ENCODE peak calls at places on chromosomes 5 and 9, in four cellular contexts. J is uterus, B is endothelial cell of umbilical vein, M is iPS DF 6.9. O is an unnamed sample. For H3K4me1, the result is how much of the 10 kb centered on the place peaks cover.

GRCh38 chr5:34014614-34015013 is 6.8 kb upstream of the AMACR start:
- DNase-seq in B (no peak), J (no peak), M (no peak), O (no peak)

GRCh38 chr9:134635431-134636141 is 6.0 kb upstream of the COL5A1 start:
- DNase-seq in M (no peak), B (no peak), J (peak), O (no peak)

GRCh38 chr5:150057052-150057451 is 29.3 kb downstream of the CSF1R start:
- DNase-seq in M (no peak), J (no peak), B (no peak), O (no peak)

GRCh38 chr9:34484678-34485077 is 26.1 kb downstream of the DNAI1 start:
- DNase-seq in J (no peak), B (no peak), M (no peak), O (no peak)

GRCh38 chr5:150780180-150780692 is 1.7 kb downstream of the SMIM3 start:
- DNase-seq in J (peak), M (no peak), B (no peak), O (peak)

GRCh38 chr9:97786341-97786740 is 66.7 kb upstream of the FOXE1 start:
- DNase-seq in B (no peak), J (no peak), M (no peak), O (peak)

GRCh38 chr9:127730799-127731410 is 4.2 kb downstream of the TOR2A start:
- DNase-seq in J (no peak), B (no peak), M (no peak), O (no peak)

GRCh38 chr9:68705636-68706578 is 867 bp downstream of the PIP5K1B start:
- DNase-seq in B (peak), M (no peak), J (no peak), O (no peak)

GRCh38 chr9:130327070-130327780 is 61.7 kb downstream of the HMCN2 start:
- DNase-seq in M (no peak), B (no peak), J (peak), O (no peak)

GRCh38 chr5:75588666-75589065 is 22.6 kb upstream of the ANKDD1B start:
- DNase-seq in B (no peak), J (no peak), M (no peak), O (no peak)

GRCh38 chr9:96008502-96009222 is 133.2 kb downstream of the ERCC6L2 start:
- DNase-seq in M (no peak), B (no peak), J (no peak), O (no peak)

GRCh38 chr5:102760815-102761214 is 5.7 kb downstream of the PAM start:
- DNase-seq in M (no peak), J (no peak), B (peak), O (peak)

GRCh38 chr5:102758576-102758975 is 3.5 kb downstream of the PAM start:
- DNase-seq in B (no peak), M (no peak), J (no peak), O (peak)

GRCh38 chr5:102762095-102762534 is 7.0 kb downstream of the PAM start:
- DNase-seq in B (peak), M (no peak), J (no peak), O (peak)

GRCh38 chr5:102759700-102760099 is 4.6 kb downstream of the PAM start:
- DNase-seq in B (no peak), M (no peak), J (no peak), O (no peak)

DNA sequence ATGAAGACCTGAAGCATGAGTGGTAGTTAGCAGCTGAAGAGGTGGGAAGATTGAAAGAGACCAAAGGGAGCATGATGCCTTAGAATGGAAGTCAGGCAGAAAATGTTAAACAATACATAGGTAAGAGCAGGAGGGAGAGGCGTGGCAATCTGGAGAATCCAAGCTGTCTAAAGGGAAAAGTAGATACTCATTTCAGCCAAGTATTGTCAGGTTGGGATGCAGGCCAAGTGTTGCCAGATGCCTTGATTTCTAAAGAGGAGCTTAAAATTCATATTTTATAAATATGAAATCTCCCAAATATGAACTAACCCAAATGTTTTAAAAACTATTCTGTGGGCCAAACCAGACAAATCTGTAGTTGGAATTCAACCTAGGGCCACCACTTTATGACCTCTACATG is 4.2 kb downstream of the PAM start:
- DNase-seq in J (no peak), M (no peak), B (no peak), O (no peak)
- H3K4me1 ChIP-seq in J (under half), M (under half), B (under half), O (half or more)

DNA sequence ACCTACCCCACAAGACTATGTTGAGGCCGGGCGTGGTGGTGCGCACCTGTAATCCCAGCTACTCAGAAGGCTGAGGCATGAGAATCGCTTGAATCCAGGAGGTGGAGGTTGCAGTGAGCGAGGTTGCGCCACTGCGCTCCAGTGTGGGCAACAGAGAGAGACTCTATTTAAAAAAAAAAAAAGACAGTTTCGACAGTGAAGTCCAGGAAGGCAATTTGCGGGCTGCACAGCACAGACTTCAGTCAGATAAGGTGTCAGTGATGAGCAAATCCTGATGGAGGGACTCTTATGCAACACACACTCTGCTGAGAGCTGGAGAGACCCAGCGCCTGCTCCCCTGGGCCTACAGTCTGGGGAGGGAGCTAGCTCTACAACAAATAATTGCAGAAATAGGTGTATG is 14.2 kb downstream of the CCNJL start:
- DNase-seq in M (no peak), J (no peak), B (no peak), O (no peak)
- H3K4me3 ChIP-seq in M (no peak), J (no peak), B (no peak), O (no peak)

DNA sequence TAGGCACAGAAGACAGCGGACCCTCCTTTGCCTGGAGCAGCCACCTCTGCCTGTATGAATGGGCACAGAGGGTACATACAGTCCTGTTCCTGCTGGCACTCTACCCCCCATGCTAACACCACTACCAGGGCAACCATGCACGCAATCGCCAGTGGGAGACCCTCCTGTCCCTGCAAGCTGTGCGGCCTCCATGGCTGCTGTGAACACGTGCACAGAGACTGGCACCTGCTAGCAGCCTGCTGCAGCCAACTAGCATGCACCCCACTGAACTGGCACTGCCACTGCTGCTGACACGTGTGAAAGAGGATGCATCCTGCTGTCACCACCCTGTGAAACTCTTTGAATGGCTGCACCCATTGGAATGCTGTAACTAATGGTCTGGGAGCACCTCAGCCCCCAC is 885.2 kb upstream of the ARRDC3 start:
- DNase-seq in J (no peak), B (no peak), M (no peak), O (no peak)
- H3K4me1 ChIP-seq in J (under half), B (under half), M (under half), O (under half)

GRCh38 chr9:35847786-35848185 is 18.8 kb downstream of the TMEM8B start:
- DNase-seq in B (no peak), J (no peak), M (no peak), O (no peak)
- H3K4me3 ChIP-seq in B (no peak), J (no peak), M (no peak), O (no peak)

DNA sequence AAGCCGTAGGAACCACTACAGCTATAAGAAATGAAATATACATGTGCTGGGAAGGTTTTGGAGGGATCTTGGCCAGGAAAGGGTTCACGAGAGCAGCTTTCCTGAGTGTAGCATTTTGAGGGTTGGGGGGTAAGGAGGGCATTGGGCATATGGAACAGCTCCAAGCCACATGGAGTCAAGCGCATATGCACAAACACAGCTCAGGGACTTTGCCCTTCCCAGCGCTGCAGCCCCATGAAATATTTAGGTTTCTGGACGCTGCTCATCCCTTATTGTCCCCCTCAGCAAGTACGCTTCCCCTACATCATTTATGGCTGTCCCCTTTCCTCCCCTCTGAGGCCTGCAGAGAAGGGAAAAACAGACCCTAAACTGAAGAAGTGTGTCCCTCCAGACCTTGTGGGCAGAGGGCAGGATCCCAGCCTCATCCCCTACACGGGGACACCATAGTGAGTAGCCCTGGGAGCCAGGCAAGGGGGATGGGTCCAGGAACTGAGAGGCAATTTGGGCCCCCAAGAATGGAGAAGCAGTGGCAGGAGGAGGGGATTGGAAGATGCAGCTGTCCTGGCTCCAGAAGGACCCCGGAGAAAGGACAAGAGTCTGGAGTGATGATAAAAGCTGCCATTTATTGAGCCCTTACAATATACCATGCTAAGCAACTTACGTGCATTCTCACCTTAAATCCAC is 33.7 kb downstream of the PCDH1 start:
- DNase-seq in M (no peak), B (no peak), J (no peak), O (no peak)
- H3K4me1 ChIP-seq in M (under half), B (half or more), J (under half), O (under half)

DNA sequence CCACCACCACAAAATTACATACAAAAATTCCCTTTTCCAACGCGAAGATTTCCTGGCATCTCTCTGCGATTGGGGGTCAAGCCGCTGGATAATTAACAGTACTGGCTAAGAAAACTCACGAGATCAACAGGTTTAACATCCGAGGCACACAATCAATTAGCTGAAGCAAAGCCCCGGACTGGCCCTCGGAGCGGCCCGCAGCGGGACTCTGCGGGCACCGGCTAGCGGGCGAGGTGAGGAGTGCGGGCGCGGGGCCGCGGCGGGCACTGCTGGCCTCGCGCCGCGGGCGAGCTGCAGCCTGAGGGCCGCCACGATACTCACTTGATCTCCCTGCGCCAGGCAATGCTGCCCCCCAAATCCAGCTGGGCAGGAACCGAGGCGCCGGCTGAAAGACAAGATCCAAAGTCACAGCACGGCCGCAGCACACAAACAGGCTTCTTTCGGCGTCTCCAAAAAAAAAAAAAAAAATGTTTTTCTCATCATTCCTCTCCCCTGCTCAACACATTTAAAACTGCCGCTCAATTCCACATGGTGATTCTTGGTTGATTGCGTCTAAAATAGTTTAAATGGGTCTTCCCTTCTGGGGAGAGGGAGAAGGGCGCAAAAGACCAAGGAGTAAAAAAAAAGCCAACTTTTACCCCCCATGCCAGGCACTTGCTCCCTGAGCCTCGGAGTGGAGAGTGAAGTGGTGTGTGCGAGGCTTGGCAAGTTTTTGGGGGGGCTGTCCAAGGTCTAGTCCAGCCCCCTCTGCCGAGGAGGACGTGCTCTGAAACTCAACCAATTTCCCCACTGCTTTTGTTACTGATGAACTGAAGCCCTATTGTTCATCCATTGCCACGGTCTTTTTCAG is 210.1 kb downstream of the MEF2C start:
- DNase-seq in J (no peak), M (no peak), B (no peak), O (no peak)
- H3K4me3 ChIP-seq in J (no peak), M (peak), B (no peak), O (no peak)

GRCh38 chr5:111233050-111233370 is 8.8 kb downstream of the CAMK4 start:
- DNase-seq in M (no peak), J (no peak), B (no peak), O (no peak)
- H3K4me1 ChIP-seq in M (under half), J (under half), B (under half), O (under half)

GRCh38 chr5:160198148-160198545 is 31.2 kb upstream of the FABP6 start:
- DNase-seq in J (no peak), M (no peak), B (no peak), O (no peak)
- H3K4me3 ChIP-seq in J (no peak), M (no peak), B (no peak), O (no peak)

O was measured in adipocyte.